ENCODE peak calls at places on chromosomes 2 and 18, in four cellular contexts. One of them, this sample, is unnamed.

GRCh38 chr2:237798236-237799059 is at the start of gene RBM44:
- DNase-seq in IMR-90: no peak
- DNase-seq in left lung: no peak
- DNase-seq in endothelial cell: no peak
- DNase-seq in this sample: no peak

GRCh38 chr2:205543937-205544702 is 138.2 kb upstream of the NRP2 start:
- DNase-seq in IMR-90: peak
- DNase-seq in left lung: no peak
- DNase-seq in endothelial cell: no peak
- DNase-seq in this sample: no peak

GRCh38 chr18:74530584-74530862 is 3.8 kb upstream of the CNDP1 start:
- DNase-seq in IMR-90: no peak
- DNase-seq in left lung: no peak
- DNase-seq in endothelial cell: no peak
- DNase-seq in this sample: peak

GRCh38 chr2:64797881-64798590 is 144.3 kb upstream of the SERTAD2 start:
- DNase-seq in IMR-90: peak
- DNase-seq in left lung: no peak
- DNase-seq in endothelial cell: no peak
- DNase-seq in this sample: no peak

GRCh38 chr2:158726906-158727592 is 68.1 kb upstream of the DAPL1 start:
- DNase-seq in IMR-90: no peak
- DNase-seq in left lung: no peak
- DNase-seq in endothelial cell: no peak
- DNase-seq in this sample: no peak

GRCh38 chr2:208847651-208848050 is 441.1 kb downstream of the PTH2R start:
- DNase-seq in IMR-90: no peak
- DNase-seq in left lung: no peak
- DNase-seq in endothelial cell: no peak
- DNase-seq in this sample: no peak

GRCh38 chr18:21851327-21851961 is 110.9 kb downstream of the MIB1 start:
- DNase-seq in IMR-90: peak
- DNase-seq in left lung: no peak
- DNase-seq in endothelial cell: no peak
- DNase-seq in this sample: no peak

GRCh38 chr2:195899226-195899625 is 169.4 kb downstream of the DNAH7 start:
- DNase-seq in IMR-90: peak
- DNase-seq in left lung: no peak
- DNase-seq in endothelial cell: no peak
- DNase-seq in this sample: no peak

GRCh38 chr2:216740557-216741222 is 45.3 kb upstream of the IGFBP5 start:
- DNase-seq in IMR-90: peak
- DNase-seq in left lung: no peak
- DNase-seq in endothelial cell: no peak
- DNase-seq in this sample: no peak

DNA sequence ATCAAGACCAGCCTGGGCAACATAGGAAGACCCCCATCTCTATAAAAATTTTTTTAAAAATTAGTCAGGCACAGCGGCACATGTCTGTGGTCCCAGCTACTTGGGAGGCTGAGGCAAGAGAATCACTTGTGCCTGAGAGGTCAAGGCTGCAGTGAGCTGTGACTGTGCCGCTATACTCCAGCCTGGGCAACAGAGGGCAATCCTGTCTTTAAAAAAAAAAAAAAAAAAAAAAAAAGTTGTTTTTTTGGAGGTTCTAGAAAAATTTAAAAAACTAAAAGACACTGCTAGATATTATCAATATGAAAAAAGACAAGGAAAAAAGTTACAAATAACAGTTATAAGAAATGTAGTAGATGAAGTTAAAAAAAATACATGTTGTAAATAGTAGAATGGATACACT is 56.1 kb upstream of the C2orf15 start:
- DNase-seq in IMR-90: no peak
- DNase-seq in left lung: no peak
- DNase-seq in endothelial cell: no peak
- DNase-seq in this sample: no peak
- TF ChIP-seq CTCF in IMR-90: peak
- TF ChIP-seq CTCF in left lung: peak
- TF ChIP-seq CTCF in endothelial cell: no peak
- TF ChIP-seq CTCF in this sample: peak

GRCh38 chr2:163187119-163187518 is 348.6 kb upstream of the KCNH7 start:
- DNase-seq in IMR-90: no peak
- DNase-seq in left lung: no peak
- DNase-seq in endothelial cell: no peak
- DNase-seq in this sample: no peak

GRCh38 chr2:163187995-163188655 is 349.6 kb upstream of the KCNH7 start:
- DNase-seq in IMR-90: no peak
- DNase-seq in left lung: no peak
- DNase-seq in endothelial cell: no peak
- DNase-seq in this sample: no peak

DNA sequence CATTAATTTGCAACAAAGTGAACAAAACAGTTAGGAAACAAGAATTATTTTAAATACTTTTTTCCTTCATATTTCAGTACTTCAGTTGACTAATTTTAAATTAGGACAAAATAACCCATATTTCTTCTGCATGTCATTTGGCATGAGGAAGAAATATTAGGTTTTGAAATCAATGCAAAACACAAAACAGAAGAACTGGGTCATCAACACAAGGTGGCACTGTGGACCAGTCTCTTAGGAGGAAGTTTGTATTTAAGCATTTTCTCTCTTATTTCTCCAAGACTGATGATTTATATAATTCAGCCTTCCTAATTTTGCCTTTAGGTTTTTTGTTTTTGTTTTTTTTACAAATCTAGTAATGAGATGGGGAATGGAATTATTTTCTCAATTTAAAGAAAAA is 352.8 kb upstream of the KCNH7 start:
- DNase-seq in IMR-90: peak
- DNase-seq in left lung: no peak
- DNase-seq in endothelial cell: peak
- DNase-seq in this sample: no peak
- TF ChIP-seq CTCF in IMR-90: peak
- TF ChIP-seq CTCF in left lung: peak
- TF ChIP-seq CTCF in endothelial cell: peak
- TF ChIP-seq CTCF in this sample: peak

GRCh38 chr2:233566141-233566956 is at the start of gene USP40:
- DNase-seq in IMR-90: peak
- DNase-seq in left lung: peak
- DNase-seq in endothelial cell: peak
- DNase-seq in this sample: peak
- TF ChIP-seq CTCF in IMR-90: no peak
- TF ChIP-seq CTCF in left lung: no peak
- TF ChIP-seq CTCF in endothelial cell: no peak
- TF ChIP-seq CTCF in this sample: no peak

DNA sequence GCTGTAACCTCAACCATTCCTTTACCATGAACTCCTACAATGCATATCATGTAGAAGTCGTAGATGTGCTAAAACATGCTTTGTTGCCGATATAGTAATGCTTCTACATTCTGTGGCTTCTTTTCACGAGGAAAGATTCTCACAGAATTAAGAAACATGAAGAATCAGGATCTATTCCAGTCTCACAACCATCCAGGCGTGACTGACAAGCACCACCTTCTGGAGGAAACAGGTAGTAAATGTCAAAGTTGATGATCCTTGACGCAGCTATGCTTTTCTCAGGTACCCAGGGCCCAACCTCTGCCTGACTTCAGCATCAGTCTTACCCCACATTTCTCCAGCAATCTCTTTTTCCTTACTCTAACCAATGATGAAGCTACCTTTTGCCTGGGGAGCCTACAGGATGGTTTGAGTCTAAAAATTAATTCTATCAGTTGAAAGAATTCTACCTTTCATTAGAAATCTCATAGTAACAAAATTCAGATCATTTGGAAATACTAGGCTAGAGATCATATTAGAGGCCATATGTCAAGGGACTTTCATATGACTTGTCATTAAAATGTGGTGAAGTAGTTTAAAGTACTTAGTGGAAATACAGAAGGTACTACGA is 123.3 kb upstream of the RND3 start:
- DNase-seq in IMR-90: peak
- DNase-seq in left lung: no peak
- DNase-seq in endothelial cell: peak
- DNase-seq in this sample: no peak
- TF ChIP-seq CTCF in IMR-90: peak
- TF ChIP-seq CTCF in left lung: peak
- TF ChIP-seq CTCF in endothelial cell: peak
- TF ChIP-seq CTCF in this sample: no peak

This sample was measured in CD14-positive monocyte.